ENCODE peak calls at places on chromosomes 7 and 10, in six cellular contexts. E is neural progenitor cell, R is osteoblast, W is PC-9, M is A549, O is astrocyte. Y is an unnamed sample.
A peak's percentile ranks its signal among the peaks of the same experiment; 100 is the strongest.

GRCh38 chr10:89861584-89862287 is 160.3 kb downstream of the KIF20B start:
- DNase-seq in O (peak; percentile 83), W (peak; percentile 42), M (no peak), R (peak; percentile 73), E (no peak), Y (no peak)

GRCh38 chr7:26155531-26156375 is 3.8 kb downstream of the NFE2L3 start:
- DNase-seq in W (peak; percentile 91), O (peak; percentile 70), R (peak; percentile 69), M (no peak), E (no peak), Y (no peak)

GRCh38 chr7:44222074-44222473 is 21.3 kb downstream of the YKT6 start:
- DNase-seq in R (peak; percentile 15), M (no peak), O (no peak), W (no peak), E (no peak), Y (no peak)

GRCh38 chr10:1581189-1581588 is 156.1 kb downstream of the ADARB2 start:
- DNase-seq in O (no peak), W (no peak), R (no peak), E (no peak), M (no peak), Y (no peak)

GRCh38 chr7:78779788-78780187 is 673.7 kb downstream of the MAGI2 start:
- DNase-seq in R (no peak), W (no peak), E (no peak), M (no peak), O (no peak), Y (no peak)

GRCh38 chr10:111384556-111384955 is 307.7 kb downstream of the ADRA2A start:
- DNase-seq in W (no peak), O (no peak), M (no peak), E (no peak), R (no peak), Y (no peak)

GRCh38 chr7:77684030-77684429 is 12.2 kb upstream of the RSBN1L start:
- DNase-seq in W (no peak), M (no peak), O (peak; percentile 36), E (peak; percentile 32), R (peak; percentile 35), Y (no peak)

GRCh38 chr7:48424731-48425130 is 253.5 kb downstream of the ABCA13 start:
- DNase-seq in W (peak; percentile 32), O (no peak), R (no peak), M (peak; percentile 12), E (peak; percentile 53), Y (no peak)

GRCh38 chr7:32406386-32406785 is 83.8 kb downstream of the LSM5 start:
- DNase-seq in O (no peak), R (no peak), M (no peak), E (no peak), W (no peak), Y (no peak)

GRCh38 chr7:94055963-94056362 is 51.8 kb upstream of the BET1 start:
- DNase-seq in E (no peak), M (no peak), W (no peak), O (peak; percentile 67), R (no peak), Y (no peak)

GRCh38 chr7:40885503-40885902 is 750.7 kb downstream of the SUGCT start:
- DNase-seq in O (peak; percentile 44), R (no peak), E (no peak), M (no peak), W (peak; percentile 42), Y (no peak)

GRCh38 chr10:117431160-117431559 is 55.9 kb upstream of the PDZD8 start:
- DNase-seq in O (no peak), E (peak; percentile 30), M (peak; percentile 21), R (peak; percentile 82), W (no peak), Y (no peak)

GRCh38 chr10:119302172-119302571 is 94.8 kb downstream of the GRK5 start:
- DNase-seq in O (no peak), W (no peak), R (no peak), M (no peak), E (no peak), Y (no peak)
- H3K4me1 ChIP-seq in O (peaks cover 30% of the 10 kb centered on the region), W (peaks cover 59% of the 10 kb centered on the region), R (peaks cover 13% of the 10 kb centered on the region), M (peaks cover 56% of the 10 kb centered on the region), E (peaks cover 9% of the 10 kb centered on the region), Y (peaks cover 63% of the 10 kb centered on the region)

GRCh38 chr10:108785011-108785410 is 1138.3 kb downstream of the XPNPEP1 start:
- DNase-seq in M (no peak), E (no peak), R (no peak), W (no peak), O (no peak), Y (no peak)

GRCh38 chr10:108788891-108789290 is 1134.4 kb downstream of the XPNPEP1 start:
- DNase-seq in W (no peak), E (no peak), M (no peak), R (no peak), O (no peak), Y (no peak)

GRCh38 chr10:108789911-108790310 is 1133.4 kb downstream of the XPNPEP1 start:
- DNase-seq in W (no peak), O (peak; percentile 88), R (no peak), M (no peak), E (no peak), Y (no peak)

GRCh38 chr10:108791030-108791429 is 1132.3 kb downstream of the XPNPEP1 start:
- DNase-seq in R (no peak), O (no peak), M (no peak), E (no peak), W (no peak), Y (no peak)

DNA sequence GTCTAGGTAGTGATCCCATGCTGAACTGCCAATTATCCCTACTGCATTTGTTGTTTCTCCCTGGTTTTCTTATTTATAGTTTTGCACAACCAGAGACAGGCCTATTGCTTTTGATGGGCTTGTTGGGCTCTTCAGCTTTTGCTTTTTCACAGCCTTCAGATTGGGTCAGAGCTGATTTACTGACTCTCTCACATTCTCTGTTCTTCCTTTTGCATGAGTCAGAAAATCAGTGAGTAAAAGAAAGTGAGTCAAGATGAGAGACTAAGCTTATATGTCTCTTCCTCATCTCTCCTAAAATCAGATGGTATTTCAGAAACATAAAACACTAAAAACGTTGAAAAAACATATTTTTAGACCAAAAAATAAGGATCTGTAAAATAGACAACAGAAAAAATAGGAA is 1135.4 kb downstream of the XPNPEP1 start:
- DNase-seq in R (no peak), E (no peak), O (peak; percentile 62), W (no peak), M (no peak), Y (no peak)
- H3K4me2 ChIP-seq in R (no peak overlapping the region), E (no peak overlapping the region), O (peak overlapping the region; percentile 15), W (no peak overlapping the region), M (no peak overlapping the region), Y (no peak overlapping the region)

GRCh38 chr10:79178070-79178576 is 109.4 kb downstream of the ZMIZ1 start:
- DNase-seq in O (no peak), W (no peak), E (no peak), M (no peak), R (no peak), Y (no peak)

GRCh38 chr10:79178614-79179403 is 110.0 kb downstream of the ZMIZ1 start:
- DNase-seq in W (no peak), M (no peak), R (peak; percentile 95), E (peak; percentile 73), O (peak; percentile 91), Y (no peak)

GRCh38 chr10:79176949-79177602 is 108.3 kb downstream of the ZMIZ1 start:
- DNase-seq in M (no peak), E (no peak), R (peak; percentile 91), W (no peak), O (peak; percentile 43), Y (no peak)

GRCh38 chr10:79173582-79174262 is 105.0 kb downstream of the ZMIZ1 start:
- DNase-seq in M (no peak), W (no peak), E (no peak), R (no peak), O (no peak), Y (no peak)

DNA sequence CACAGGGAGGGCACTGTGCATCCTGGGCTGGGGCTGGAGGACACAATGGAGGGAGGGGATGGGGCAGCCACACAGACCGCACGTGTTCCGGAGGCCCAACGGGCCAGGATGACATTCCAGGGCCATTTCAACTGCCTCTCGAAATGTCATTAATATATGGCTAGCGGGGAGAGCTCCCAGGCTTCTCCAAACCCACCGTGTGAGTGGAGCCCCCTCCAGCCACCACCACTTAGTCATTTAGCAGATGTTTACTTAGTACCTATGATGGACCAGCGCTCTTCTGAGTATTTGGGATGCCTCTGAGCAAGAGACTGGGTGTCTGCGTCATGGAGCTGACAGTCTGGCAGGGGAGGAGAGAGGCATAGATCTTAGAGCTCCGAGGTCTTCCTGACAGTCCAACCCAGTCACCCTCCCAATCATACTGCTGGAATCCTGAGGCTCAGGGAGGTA is 107.3 kb downstream of the ZMIZ1 start:
- DNase-seq in O (peak; percentile 88), E (no peak), R (peak; percentile 94), W (no peak), M (no peak), Y (no peak)
- H3K27ac ChIP-seq in O (peak overlapping the region; percentile 29), E (peak overlapping the region; percentile 13), R (peak overlapping the region; percentile 54), W (no peak overlapping the region), M (peak overlapping the region; percentile 90), Y (no peak overlapping the region)

DNA sequence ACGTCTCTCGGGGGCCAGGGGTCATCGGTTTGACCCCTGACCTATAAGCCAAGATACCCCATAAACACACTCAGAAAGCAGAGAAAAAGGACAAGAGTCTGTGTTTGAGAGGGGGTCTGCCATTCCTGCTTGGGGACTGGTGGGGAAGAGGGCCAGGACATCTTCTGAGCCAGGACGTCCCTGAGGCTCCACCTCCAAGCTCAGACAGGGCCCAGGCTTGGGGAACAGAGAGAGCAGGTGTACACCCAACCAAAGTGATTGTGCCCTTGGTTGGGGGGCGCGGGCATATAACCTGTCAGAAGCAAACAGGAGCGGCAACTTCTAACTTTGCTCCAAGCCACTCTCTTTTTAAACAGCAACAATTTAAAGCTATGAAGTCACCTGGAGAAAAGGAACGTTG is 33.9 kb upstream of the PPIF start:
- DNase-seq in E (no peak), O (no peak), R (peak; percentile 65), M (no peak), W (no peak), Y (no peak)
- H3K4me1 ChIP-seq in E (peaks cover 19% of the 10 kb centered on the region), O (peaks cover 19% of the 10 kb centered on the region), R (peaks cover 20% of the 10 kb centered on the region), M (peaks cover 20% of the 10 kb centered on the region), W (peaks cover 23% of the 10 kb centered on the region), Y (peaks cover 28% of the 10 kb centered on the region)

DNA sequence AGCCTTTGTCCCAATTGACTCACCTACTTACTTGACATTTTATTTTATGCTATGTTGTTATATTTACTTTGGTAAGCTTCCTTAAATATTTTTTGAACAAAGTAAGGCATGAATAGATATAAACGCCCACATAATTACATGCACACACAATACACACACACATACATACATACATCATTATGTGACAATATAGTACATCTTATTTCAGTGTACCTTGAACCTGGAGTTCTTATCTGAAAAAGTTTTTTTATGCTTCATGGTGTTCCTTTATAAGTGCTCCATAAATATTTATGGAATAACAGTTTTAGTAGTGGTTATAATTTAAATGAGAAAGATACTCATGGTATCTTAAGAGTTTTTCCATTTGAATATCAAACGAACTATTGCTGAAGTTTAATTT is 102.8 kb upstream of the MTPN start:
- DNase-seq in R (no peak), M (no peak), E (no peak), O (no peak), W (no peak), Y (no peak)
- H3K4me2 ChIP-seq in R (no peak overlapping the region), M (no peak overlapping the region), E (no peak overlapping the region), O (no peak overlapping the region), W (peak overlapping the region; percentile 20), Y (no peak overlapping the region)

Y was measured in DND-41.